ENCODE peak calls at places on chromosome 15, in five cellular contexts. One of them, this sample, is unnamed.

GRCh38 chr15:90173372-90173771 is 27.8 kb upstream of the SEMA4B start:
- DNase-seq in epithelial cell of esophagus: no peak
- DNase-seq in foreskin fibroblast: no peak
- DNase-seq in endothelial cell: no peak
- DNase-seq in psoas muscle: no peak
- DNase-seq in this sample: no peak

GRCh38 chr15:96703794-96704550 is 373.5 kb downstream of the NR2F2 start:
- DNase-seq in endothelial cell: no peak
- DNase-seq in foreskin fibroblast: no peak
- DNase-seq in epithelial cell of esophagus: no peak
- DNase-seq in psoas muscle: no peak
- DNase-seq in this sample: no peak

GRCh38 chr15:89075846-89076245 is 12.4 kb upstream of the ABHD2 start:
- DNase-seq in endothelial cell: no peak
- DNase-seq in foreskin fibroblast: no peak
- DNase-seq in epithelial cell of esophagus: no peak
- DNase-seq in psoas muscle: no peak
- DNase-seq in this sample: no peak

GRCh38 chr15:63065262-63066234 is 23.0 kb downstream of the TPM1 start:
- DNase-seq in psoas muscle: no peak
- DNase-seq in foreskin fibroblast: no peak
- DNase-seq in endothelial cell: no peak
- DNase-seq in epithelial cell of esophagus: no peak
- DNase-seq in this sample: no peak

GRCh38 chr15:68197170-68197492 is 8.0 kb downstream of the CALML4 start:
- DNase-seq in psoas muscle: no peak
- DNase-seq in endothelial cell: no peak
- DNase-seq in epithelial cell of esophagus: no peak
- DNase-seq in foreskin fibroblast: no peak
- DNase-seq in this sample: no peak

GRCh38 chr15:95922431-95922830 is 408.1 kb upstream of the NR2F2 start:
- DNase-seq in epithelial cell of esophagus: peak; percentile 33
- DNase-seq in foreskin fibroblast: no peak
- DNase-seq in endothelial cell: no peak
- DNase-seq in psoas muscle: no peak
- DNase-seq in this sample: no peak

GRCh38 chr15:45640610-45641009 is 5.8 kb downstream of the SQOR start:
- DNase-seq in epithelial cell of esophagus: peak; percentile 99
- DNase-seq in foreskin fibroblast: peak; percentile 87
- DNase-seq in endothelial cell: no peak
- DNase-seq in psoas muscle: no peak
- DNase-seq in this sample: no peak

GRCh38 chr15:79816565-79816964 is 80.2 kb downstream of the MTHFS start:
- DNase-seq in endothelial cell: no peak
- DNase-seq in epithelial cell of esophagus: no peak
- DNase-seq in foreskin fibroblast: no peak
- DNase-seq in psoas muscle: no peak
- DNase-seq in this sample: no peak

GRCh38 chr15:64898406-64898805 is 13.3 kb upstream of the ANKDD1A start:
- DNase-seq in epithelial cell of esophagus: no peak
- DNase-seq in psoas muscle: no peak
- DNase-seq in endothelial cell: no peak
- DNase-seq in foreskin fibroblast: no peak
- DNase-seq in this sample: no peak

GRCh38 chr15:71250936-71251468 is 135.7 kb downstream of the THSD4 start:
- DNase-seq in psoas muscle: no peak
- DNase-seq in endothelial cell: no peak
- DNase-seq in foreskin fibroblast: no peak
- DNase-seq in epithelial cell of esophagus: no peak
- DNase-seq in this sample: no peak

GRCh38 chr15:95121191-95121590 is 889.8 kb downstream of the MCTP2 start:
- DNase-seq in psoas muscle: no peak
- DNase-seq in foreskin fibroblast: no peak
- DNase-seq in endothelial cell: no peak
- DNase-seq in epithelial cell of esophagus: peak; percentile 57
- DNase-seq in this sample: no peak

GRCh38 chr15:95105229-95105628 is 873.9 kb downstream of the MCTP2 start:
- DNase-seq in epithelial cell of esophagus: peak; percentile 75
- DNase-seq in foreskin fibroblast: no peak
- DNase-seq in endothelial cell: no peak
- DNase-seq in psoas muscle: no peak
- DNase-seq in this sample: no peak

GRCh38 chr15:45307230-45307924 is 55.3 kb downstream of the SLC28A2 start:
- DNase-seq in psoas muscle: no peak
- DNase-seq in foreskin fibroblast: peak; percentile 56
- DNase-seq in endothelial cell: no peak
- DNase-seq in epithelial cell of esophagus: peak; percentile 35
- DNase-seq in this sample: no peak

GRCh38 chr15:52491460-52491859 is 37.2 kb downstream of the MYO5A start:
- DNase-seq in foreskin fibroblast: peak; percentile 60
- DNase-seq in psoas muscle: no peak
- DNase-seq in epithelial cell of esophagus: no peak
- DNase-seq in endothelial cell: no peak
- DNase-seq in this sample: no peak

GRCh38 chr15:31070867-31071266 is 30.7 kb downstream of the TRPM1 start:
- DNase-seq in psoas muscle: no peak
- DNase-seq in endothelial cell: no peak
- DNase-seq in epithelial cell of esophagus: no peak
- DNase-seq in foreskin fibroblast: no peak
- DNase-seq in this sample: no peak

GRCh38 chr15:31069360-31070000 is 32.0 kb downstream of the TRPM1 start:
- DNase-seq in endothelial cell: no peak
- DNase-seq in foreskin fibroblast: peak; percentile 62
- DNase-seq in psoas muscle: no peak
- DNase-seq in epithelial cell of esophagus: no peak
- DNase-seq in this sample: no peak

GRCh38 chr15:31062965-31063355 is 38.6 kb downstream of the TRPM1 start:
- DNase-seq in epithelial cell of esophagus: no peak
- DNase-seq in foreskin fibroblast: peak; percentile 14
- DNase-seq in endothelial cell: no peak
- DNase-seq in psoas muscle: no peak
- DNase-seq in this sample: no peak

GRCh38 chr15:31065824-31066223 is 35.7 kb downstream of the TRPM1 start:
- DNase-seq in psoas muscle: no peak
- DNase-seq in endothelial cell: no peak
- DNase-seq in epithelial cell of esophagus: peak; percentile 76
- DNase-seq in foreskin fibroblast: no peak
- DNase-seq in this sample: no peak

GRCh38 chr15:31067890-31068603 is 33.5 kb downstream of the TRPM1 start:
- DNase-seq in foreskin fibroblast: no peak
- DNase-seq in epithelial cell of esophagus: no peak
- DNase-seq in endothelial cell: no peak
- DNase-seq in psoas muscle: no peak
- DNase-seq in this sample: no peak
- TF ChIP-seq CTCF in foreskin fibroblast: no peak
- TF ChIP-seq CTCF in epithelial cell of esophagus: no peak
- TF ChIP-seq CTCF in endothelial cell: no peak
- TF ChIP-seq CTCF in psoas muscle: no peak
- TF ChIP-seq CTCF in this sample: no peak

DNA sequence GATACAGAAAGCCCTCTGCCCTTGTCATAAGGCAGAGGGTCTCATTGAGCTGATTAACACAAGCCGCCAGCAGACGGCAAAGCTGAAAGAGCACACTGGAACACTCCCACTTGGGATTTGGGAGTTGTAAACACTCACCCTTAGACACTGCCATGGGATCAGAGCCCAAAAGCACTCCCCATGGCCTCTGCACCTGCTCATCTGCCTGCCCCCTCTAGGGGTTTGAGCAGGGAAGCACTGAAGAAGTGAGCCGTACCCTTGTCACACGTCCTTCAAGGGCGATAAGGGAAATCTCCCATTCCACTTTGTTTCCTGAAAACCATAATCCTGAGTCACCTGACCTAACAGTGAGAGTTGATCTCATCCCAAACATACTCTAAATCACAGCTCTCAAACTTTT is 14.7 kb downstream of the FSIP1 start:
- DNase-seq in psoas muscle: no peak
- DNase-seq in foreskin fibroblast: no peak
- DNase-seq in epithelial cell of esophagus: no peak
- DNase-seq in endothelial cell: no peak
- DNase-seq in this sample: no peak
- TF ChIP-seq CTCF in psoas muscle: no peak
- TF ChIP-seq CTCF in foreskin fibroblast: no peak
- TF ChIP-seq CTCF in epithelial cell of esophagus: no peak
- TF ChIP-seq CTCF in endothelial cell: no peak
- TF ChIP-seq CTCF in this sample: no peak

DNA sequence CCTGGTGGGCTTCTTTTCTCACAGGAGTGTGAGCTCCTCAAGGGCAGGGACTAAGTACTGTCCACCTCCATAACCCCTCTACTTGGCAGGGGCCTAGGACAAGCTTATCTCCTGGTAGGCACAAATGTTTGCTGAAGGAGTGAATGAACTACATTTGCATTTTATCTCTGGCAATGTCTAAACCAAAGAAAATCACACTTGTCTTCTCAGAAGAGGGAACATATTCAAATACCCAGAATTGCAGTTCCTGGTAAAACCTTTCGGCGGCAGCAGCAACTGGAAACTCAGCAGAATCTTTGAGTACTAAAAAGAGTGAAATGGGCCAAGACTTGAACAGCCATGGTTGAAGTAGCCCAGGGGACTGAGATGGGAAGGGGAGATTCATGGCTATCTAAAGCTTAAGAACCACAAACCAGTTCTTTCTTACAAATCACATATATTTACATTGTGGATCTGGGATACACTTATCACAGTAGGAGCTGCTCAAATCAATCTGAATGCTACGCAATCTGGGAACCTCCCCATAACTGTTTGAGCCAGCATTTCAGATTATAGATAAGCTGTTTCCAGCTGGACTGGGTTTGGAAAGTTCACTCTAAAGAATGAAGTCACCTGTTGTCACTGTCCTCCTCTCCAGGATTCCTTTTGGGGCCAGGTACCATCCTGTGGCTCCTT is 18.7 kb upstream of the PTPN9 start:
- DNase-seq in foreskin fibroblast: no peak
- DNase-seq in endothelial cell: peak; percentile 20
- DNase-seq in epithelial cell of esophagus: no peak
- DNase-seq in psoas muscle: no peak
- DNase-seq in this sample: no peak
- TF ChIP-seq CTCF in foreskin fibroblast: peak; percentile 20
- TF ChIP-seq CTCF in endothelial cell: peak; percentile 57
- TF ChIP-seq CTCF in epithelial cell of esophagus: peak; percentile 33
- TF ChIP-seq CTCF in psoas muscle: no peak
- TF ChIP-seq CTCF in this sample: peak; percentile 40

GRCh38 chr15:97745481-97746071 is 214.9 kb upstream of the ARRDC4 start:
- DNase-seq in epithelial cell of esophagus: peak; percentile 43
- DNase-seq in psoas muscle: no peak
- DNase-seq in endothelial cell: peak; percentile 66
- DNase-seq in foreskin fibroblast: no peak
- DNase-seq in this sample: no peak
- TF ChIP-seq CTCF in epithelial cell of esophagus: peak; percentile 71
- TF ChIP-seq CTCF in psoas muscle: peak; percentile 64
- TF ChIP-seq CTCF in endothelial cell: peak; percentile 93
- TF ChIP-seq CTCF in foreskin fibroblast: peak; percentile 44
- TF ChIP-seq CTCF in this sample: peak; percentile 64

DNA sequence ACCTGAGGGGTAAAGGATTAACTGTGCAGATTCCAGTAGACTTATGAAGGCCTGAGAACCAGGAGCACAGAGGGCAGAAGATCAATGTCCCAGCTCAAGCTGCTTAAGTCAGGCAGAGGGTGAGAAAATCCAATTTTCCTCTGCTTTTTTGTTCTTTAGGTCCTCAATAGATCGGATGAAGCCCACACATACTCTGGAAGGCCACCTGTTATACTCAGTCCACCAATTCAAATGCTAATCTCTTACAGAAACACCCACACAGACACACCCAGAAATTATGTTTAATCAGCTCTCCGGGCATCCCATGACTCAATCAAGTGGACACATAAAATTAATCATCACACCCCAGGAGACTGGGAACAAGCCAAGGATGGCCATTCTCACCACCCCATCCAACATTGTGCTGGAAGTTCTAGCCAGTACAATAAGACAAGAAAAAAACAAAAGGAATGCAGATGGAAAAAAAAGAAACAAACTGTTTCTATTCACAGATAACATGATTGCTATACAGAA is 67.9 kb upstream of the SLC24A5 start:
- DNase-seq in psoas muscle: no peak
- DNase-seq in epithelial cell of esophagus: peak; percentile 68
- DNase-seq in endothelial cell: no peak
- DNase-seq in foreskin fibroblast: no peak
- DNase-seq in this sample: no peak
- TF ChIP-seq CTCF in psoas muscle: no peak
- TF ChIP-seq CTCF in epithelial cell of esophagus: no peak
- TF ChIP-seq CTCF in endothelial cell: no peak
- TF ChIP-seq CTCF in foreskin fibroblast: no peak
- TF ChIP-seq CTCF in this sample: no peak

GRCh38 chr15:84784262-84784661 is 32.9 kb upstream of the ALPK3 start:
- DNase-seq in epithelial cell of esophagus: no peak
- DNase-seq in psoas muscle: no peak
- DNase-seq in foreskin fibroblast: no peak
- DNase-seq in endothelial cell: no peak
- DNase-seq in this sample: no peak

GRCh38 chr15:84781505-84781904 is 33.1 kb downstream of the ZNF592 start:
- DNase-seq in endothelial cell: no peak
- DNase-seq in foreskin fibroblast: peak; percentile 35
- DNase-seq in psoas muscle: no peak
- DNase-seq in epithelial cell of esophagus: no peak
- DNase-seq in this sample: no peak

GRCh38 chr15:84782346-84782745 is 34.0 kb downstream of the ZNF592 start:
- DNase-seq in epithelial cell of esophagus: no peak
- DNase-seq in foreskin fibroblast: no peak
- DNase-seq in endothelial cell: no peak
- DNase-seq in psoas muscle: no peak
- DNase-seq in this sample: no peak

GRCh38 chr15:84785053-84785452 is 32.1 kb upstream of the ALPK3 start:
- DNase-seq in foreskin fibroblast: no peak
- DNase-seq in endothelial cell: no peak
- DNase-seq in psoas muscle: no peak
- DNase-seq in epithelial cell of esophagus: no peak
- DNase-seq in this sample: no peak

GRCh38 chr15:84783493-84784251 is 33.5 kb upstream of the ALPK3 start:
- DNase-seq in foreskin fibroblast: no peak
- DNase-seq in epithelial cell of esophagus: no peak
- DNase-seq in endothelial cell: no peak
- DNase-seq in psoas muscle: no peak
- DNase-seq in this sample: no peak
- TF ChIP-seq CTCF in foreskin fibroblast: no peak
- TF ChIP-seq CTCF in epithelial cell of esophagus: no peak
- TF ChIP-seq CTCF in endothelial cell: no peak
- TF ChIP-seq CTCF in psoas muscle: no peak
- TF ChIP-seq CTCF in this sample: no peak